ENCODE peak calls at places on chromosomes 6 and 20, in eight cellular contexts. D is C1 segment of cervical spinal cord, U is fibroblast of mammary gland, W is HL-60, C is tibial artery, O is HEK293T, A is H1, N is NCI-H2081. R is an unnamed sample.

GRCh38 chr6:10528170-10528981 is 7.2 kb downstream of the GCNT2 start:
- DNase-seq in D (no peak), U (no peak), W (no peak), C (peak; percentile 26), O (no peak), A (no peak), N (peak; percentile 39), R (no peak)

GRCh38 chr6:40112350-40112749 is 178.1 kb upstream of the MOCS1 start:
- DNase-seq in D (no peak), U (no peak), W (no peak), C (no peak), O (peak; percentile 12), A (no peak), N (no peak), R (no peak)

GRCh38 chr20:51799586-51799985 is 2.7 kb downstream of the SALL4 start:
- DNase-seq in D (no peak), U (no peak), W (no peak), C (no peak), O (no peak), A (no peak), N (no peak), R (no peak)

GRCh38 chr20:63309261-63310071 is 16.5 kb downstream of the COL20A1 start:
- DNase-seq in D (no peak), U (peak; percentile 20), W (no peak), C (no peak), O (peak; percentile 74), A (peak; percentile 83), N (no peak), R (no peak)

GRCh38 chr20:50403565-50404418 is 106.4 kb upstream of the PTPN1 start:
- DNase-seq in D (no peak), U (no peak), W (no peak), C (peak; percentile 77), O (no peak), A (no peak), N (no peak), R (no peak)

GRCh38 chr6:158048589-158048988 is 66.9 kb downstream of the SYNJ2 start:
- DNase-seq in D (no peak), U (no peak), W (no peak), C (no peak), O (no peak), A (no peak), N (no peak), R (no peak)

GRCh38 chr6:22133352-22133751 is 163.5 kb downstream of the PRL start:
- DNase-seq in D (no peak), U (no peak), W (no peak), C (no peak), O (no peak), A (no peak), N (no peak), R (no peak)

GRCh38 chr6:32973144-32973854 is 4.9 kb downstream of the BRD2 start:
- DNase-seq in D (no peak), U (no peak), W (no peak), C (peak; percentile 44), O (no peak), A (peak; percentile 50), N (peak; percentile 52), R (peak; percentile 70)

GRCh38 chr20:48750941-48751620 is 76.7 kb downstream of the PREX1 start:
- DNase-seq in D (no peak), U (no peak), W (peak; percentile 93), C (no peak), O (no peak), A (peak; percentile 80), N (peak; percentile 76), R (no peak)

GRCh38 chr6:107102414-107102805 is 12.9 kb downstream of the BEND3 start:
- DNase-seq in D (no peak), U (no peak), W (no peak), C (no peak), O (no peak), A (no peak), N (no peak), R (no peak)

GRCh38 chr20:34129518-34130162 is 17.6 kb upstream of the EIF2S2 start:
- DNase-seq in D (no peak), U (peak; percentile 74), W (peak; percentile 66), C (peak; percentile 51), O (peak; percentile 76), A (no peak), N (peak; percentile 84), R (peak; percentile 21)

GRCh38 chr20:10558635-10559187 is 115.1 kb downstream of the JAG1 start:
- DNase-seq in D (no peak), U (peak; percentile 85), W (no peak), C (no peak), O (no peak), A (no peak), N (no peak), R (no peak)

GRCh38 chr6:54784021-54784420 is 62.5 kb upstream of the FAM83B start:
- DNase-seq in D (no peak), U (no peak), W (no peak), C (no peak), O (no peak), A (no peak), N (no peak), R (no peak)

GRCh38 chr6:157317129-157317814 is 6.0 kb downstream of the TMEM242 start:
- DNase-seq in D (no peak), U (peak; percentile 93), W (peak; percentile 85), C (peak; percentile 95), O (no peak), A (no peak), N (no peak), R (no peak)

GRCh38 chr20:38724603-38725457 is 544 bp downstream of the SLC32A1 start:
- DNase-seq in D (no peak), U (no peak), W (no peak), C (no peak), O (no peak), A (peak; percentile 80), N (no peak), R (no peak)

GRCh38 chr6:53195048-53195447 is 46.4 kb upstream of the GCM1 start:
- DNase-seq in D (no peak), U (no peak), W (no peak), C (no peak), O (no peak), A (no peak), N (no peak), R (no peak)

GRCh38 chr20:44721785-44722054 is 6.6 kb downstream of the CCN5 start:
- DNase-seq in D (no peak), U (no peak), W (no peak), C (no peak), O (no peak), A (no peak), N (no peak), R (no peak)

GRCh38 chr6:154758125-154758524 is 24.9 kb downstream of the SCAF8 start:
- DNase-seq in D (no peak), U (no peak), W (no peak), C (no peak), O (no peak), A (no peak), N (no peak), R (no peak)

GRCh38 chr20:34922654-34923381 is 32.8 kb downstream of the GSS start:
- DNase-seq in D (no peak), U (peak; percentile 81), W (no peak), C (peak; percentile 37), O (no peak), A (no peak), N (no peak), R (no peak)

GRCh38 chr20:49993301-49993751 is 10.5 kb downstream of the SNAI1 start:
- DNase-seq in D (no peak), U (no peak), W (peak; percentile 75), C (peak; percentile 55), O (no peak), A (no peak), N (no peak), R (no peak)

GRCh38 chr6:100506651-100507050 is 41.9 kb upstream of the SIM1 start:
- DNase-seq in D (no peak), U (peak; percentile 29), W (no peak), C (no peak), O (no peak), A (no peak), N (no peak), R (no peak)

GRCh38 chr6:155313602-155314091 is 637 bp downstream of the TFB1M start:
- DNase-seq in D (no peak), U (peak; percentile 35), W (peak; percentile 40), C (no peak), O (no peak), A (no peak), N (no peak), R (no peak)

GRCh38 chr6:33787954-33788693 is 806 bp downstream of the LEMD2 start:
- DNase-seq in D (no peak), U (peak; percentile 83), W (peak; percentile 92), C (peak; percentile 82), O (peak; percentile 59), A (no peak), N (peak; percentile 57), R (peak; percentile 52)

GRCh38 chr6:162123797-162124196 is 603.8 kb downstream of the PRKN start:
- DNase-seq in D (no peak), U (peak; percentile 30), W (no peak), C (no peak), O (peak; percentile 26), A (no peak), N (peak; percentile 3), R (no peak)